ENCODE peak calls at places on chromosome 7, in eight cellular contexts. N, C, V, O, A, B, W and J are unnamed samples.

GRCh38 chr7:44380831-44381493 is 55.6 kb upstream of the CAMK2B start:
- DNase-seq in O (no peak), N (no peak), V (no peak), B (no peak), A (no peak), W (peak; percentile 38), C (no peak), J (peak; percentile 23)

GRCh38 chr7:73707045-73707631 is 12.3 kb downstream of the STX1A start:
- DNase-seq in V (no peak), C (no peak), O (peak; percentile 76), B (peak; percentile 30), W (no peak), A (peak; percentile 85), N (no peak), J (peak; percentile 75)

GRCh38 chr7:78161781-78162180 is 363.2 kb downstream of the PHTF2 start:
- DNase-seq in W (no peak), B (no peak), O (no peak), C (no peak), N (no peak), V (no peak), A (no peak), J (no peak)

GRCh38 chr7:159030490-159031134 is 114.1 kb downstream of the VIPR2 start:
- DNase-seq in B (peak; percentile 42), A (peak; percentile 83), N (no peak), C (peak; percentile 45), V (no peak), W (no peak), O (peak; percentile 84), J (peak; percentile 95)

GRCh38 chr7:149209518-149210269 is 14.3 kb downstream of the ZNF282 start:
- DNase-seq in B (no peak), O (peak; percentile 57), W (peak; percentile 55), A (no peak), N (no peak), C (peak; percentile 75), V (no peak), J (peak; percentile 94)

GRCh38 chr7:30760514-30761213 is 8.7 kb downstream of the INMT start:
- DNase-seq in W (no peak), A (no peak), O (no peak), V (no peak), N (no peak), C (no peak), B (no peak), J (no peak)

GRCh38 chr7:116180302-116180701 is 30.0 kb upstream of the TES start:
- DNase-seq in W (peak; percentile 68), A (no peak), B (no peak), V (no peak), C (no peak), N (no peak), O (no peak), J (peak; percentile 64)

GRCh38 chr7:65477326-65477725 is 103.7 kb downstream of the ZNF92 start:
- DNase-seq in B (peak; percentile 3), C (no peak), A (no peak), W (peak; percentile 5), N (no peak), V (no peak), O (no peak), J (peak; percentile 66)

GRCh38 chr7:100745184-100745583 is 11.8 kb downstream of the ZAN start:
- DNase-seq in W (peak; percentile 53), N (peak; percentile 65), B (peak; percentile 49), V (no peak), C (peak; percentile 66), A (no peak), O (peak; percentile 86), J (peak; percentile 90)

GRCh38 chr7:117828831-117829230 is 44.4 kb downstream of the CTTNBP2 start:
- DNase-seq in B (peak; percentile 13), V (no peak), W (no peak), O (no peak), C (no peak), N (no peak), A (no peak), J (no peak)

GRCh38 chr7:99459087-99459486 is 6.9 kb downstream of the ATP5MF start:
- DNase-seq in O (no peak), A (no peak), V (no peak), B (no peak), W (no peak), N (no peak), C (no peak), J (peak; percentile 73)

GRCh38 chr7:54841772-54842707 is 83.0 kb upstream of the SEC61G start:
- DNase-seq in V (no peak), B (peak; percentile 36), O (peak; percentile 68), C (no peak), W (peak; percentile 95), N (no peak), A (no peak), J (peak; percentile 24)

GRCh38 chr7:142811154-142811737 is 40.5 kb downstream of the PRSS2 start:
- DNase-seq in N (peak; percentile 39), A (no peak), W (peak; percentile 54), C (no peak), B (no peak), O (no peak), V (no peak), J (peak; percentile 64)

GRCh38 chr7:45643630-45644029 is 69.5 kb downstream of the ADCY1 start:
- DNase-seq in O (no peak), C (no peak), W (no peak), V (no peak), N (no peak), B (no peak), A (peak; percentile 6), J (no peak)

GRCh38 chr7:28036748-28037147 is 143.8 kb downstream of the JAZF1 start:
- DNase-seq in W (no peak), C (no peak), N (no peak), O (no peak), V (no peak), A (no peak), B (peak; percentile 55), J (no peak)
- H3K4me3 ChIP-seq in W (no peak overlapping the region), C (no peak overlapping the region), N (no peak overlapping the region), O (no peak overlapping the region), V (no peak overlapping the region), A (no peak overlapping the region), B (no peak overlapping the region), J (no peak overlapping the region)

GRCh38 chr7:19122018-19122588 is 4.7 kb upstream of the TWIST1 start:
- DNase-seq in C (no peak), N (no peak), B (no peak), O (no peak), A (no peak), V (no peak), W (peak; percentile 72), J (peak; percentile 47)
- H3K27me3 ChIP-seq in C (no peaks in the 10 kb centered on the region), N (no peaks in the 10 kb centered on the region), B (peaks cover 32% of the 10 kb centered on the region), O (no peaks in the 10 kb centered on the region), A (peaks cover 34% of the 10 kb centered on the region), V (no peaks in the 10 kb centered on the region), W (peaks cover 2% of the 10 kb centered on the region), J (peaks cover 49% of the 10 kb centered on the region)

GRCh38 chr7:130022623-130023175 is 28.5 kb downstream of the ZC3HC1 start:
- DNase-seq in N (no peak), O (no peak), W (no peak), V (no peak), C (no peak), A (no peak), B (no peak), J (no peak)

GRCh38 chr7:130022115-130022514 is 29.1 kb downstream of the ZC3HC1 start:
- DNase-seq in W (no peak), A (no peak), C (no peak), N (no peak), V (no peak), B (no peak), O (no peak), J (no peak)

GRCh38 chr7:130024390-130024789 is 26.8 kb downstream of the ZC3HC1 start:
- DNase-seq in N (no peak), B (no peak), A (no peak), W (peak; percentile 68), V (no peak), O (no peak), C (no peak), J (no peak)

GRCh38 chr7:130020434-130020833 is 30.7 kb downstream of the ZC3HC1 start:
- DNase-seq in C (no peak), N (no peak), V (no peak), B (no peak), W (no peak), A (no peak), O (no peak), J (no peak)

GRCh38 chr7:130021105-130021834 is 29.9 kb downstream of the ZC3HC1 start:
- DNase-seq in W (no peak), C (no peak), B (no peak), V (no peak), O (no peak), N (no peak), A (no peak), J (no peak)
- H3K4me3 ChIP-seq in W (no peak overlapping the region), C (no peak overlapping the region), B (no peak overlapping the region), V (no peak overlapping the region), O (no peak overlapping the region), N (no peak overlapping the region), A (no peak overlapping the region), J (no peak overlapping the region)

GRCh38 chr7:121331048-121331447 is 2.2 kb downstream of the WNT16 start:
- DNase-seq in C (no peak), V (no peak), O (no peak), B (no peak), N (no peak), A (no peak), W (no peak), J (no peak)

GRCh38 chr7:121330053-121330833 is 1.4 kb downstream of the WNT16 start:
- DNase-seq in A (peak; percentile 49), C (no peak), N (no peak), V (no peak), W (no peak), B (peak; percentile 8), O (peak; percentile 30), J (peak; percentile 58)

GRCh38 chr7:121328508-121329459 is at the start of gene WNT16:
- DNase-seq in A (peak; percentile 54), C (no peak), V (no peak), B (no peak), N (no peak), O (peak; percentile 35), W (no peak), J (peak; percentile 91)

GRCh38 chr7:121327671-121328070 is 1.1 kb upstream of the WNT16 start:
- DNase-seq in V (no peak), C (no peak), A (no peak), N (no peak), W (no peak), B (no peak), O (no peak), J (no peak)

DNA sequence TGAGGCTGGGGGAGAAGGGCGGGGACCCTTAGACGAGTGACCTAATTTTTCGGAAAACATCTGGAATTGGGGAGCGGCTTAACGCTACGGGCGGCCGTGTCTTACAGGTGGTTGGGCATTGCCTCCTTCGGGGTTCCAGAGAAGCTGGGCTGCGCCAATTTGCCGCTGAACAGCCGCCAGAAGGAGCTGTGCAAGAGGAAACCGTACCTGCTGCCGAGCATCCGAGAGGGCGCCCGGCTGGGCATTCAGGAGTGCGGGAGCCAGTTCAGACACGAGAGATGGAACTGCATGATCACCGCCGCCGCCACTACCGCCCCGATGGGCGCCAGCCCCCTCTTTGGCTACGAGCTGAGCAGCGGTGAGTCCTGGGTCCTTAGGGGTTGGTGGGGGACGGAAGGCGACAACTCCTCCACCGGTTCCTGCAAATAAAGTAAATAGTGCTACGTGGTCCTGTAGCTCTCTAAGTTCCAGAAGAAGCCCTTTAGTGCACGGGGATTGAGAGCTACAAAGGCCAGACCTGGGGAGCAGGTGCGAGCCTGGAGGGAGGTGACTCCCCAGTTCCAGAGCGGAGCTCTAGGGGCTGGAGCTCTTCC is 756 bp downstream of the WNT16 start:
- DNase-seq in B (peak; percentile 40), O (peak; percentile 43), W (no peak), V (no peak), A (peak; percentile 68), N (peak; percentile 42), C (no peak), J (peak; percentile 73)
- H3K27me3 ChIP-seq in B (peaks cover 29% of the 10 kb centered on the region), O (no peaks in the 10 kb centered on the region), W (peaks cover 21% of the 10 kb centered on the region), V (peaks cover 28% of the 10 kb centered on the region), A (peaks cover 59% of the 10 kb centered on the region), N (peaks cover 5% of the 10 kb centered on the region), C (peaks cover 27% of the 10 kb centered on the region), J (peaks cover 39% of the 10 kb centered on the region)